ENCODE peak calls at places on chromosomes 12 and 14, in nine cellular contexts. One of them, this sample, is unnamed.

GRCh38 chr12:19220205-19220604 is 90.7 kb downstream of the PLEKHA5 start:
- DNase-seq in A549: peak; percentile 20
- DNase-seq in occipital lobe: no peak
- DNase-seq in transverse colon: no peak
- DNase-seq in stimulated activated CD4-positive, alpha-beta T cell treated with anti-CD3 and anti-CD28 coated beads, Interleukin-1b, Interleukin-23, amount 100 ng/mL, for 4 hours: no peak
- DNase-seq in stimulated activated CD8-positive, alpha-beta memory T cell treated with anti-CD3 and anti-CD28 coated beads, Interleukin-12 subunit alpha, Interleukin-12 subunit beta, amount 100 ng/mL, for 1 hour: no peak
- DNase-seq in brain microvascular endothelial cell: peak; percentile 75
- DNase-seq in LoVo: no peak
- DNase-seq in epithelial cell of prostate: no peak
- DNase-seq in this sample: no peak

GRCh38 chr14:87000071-87000470 is 992.9 kb downstream of the GALC start:
- DNase-seq in stimulated activated CD8-positive, alpha-beta memory T cell treated with anti-CD3 and anti-CD28 coated beads, Interleukin-12 subunit alpha, Interleukin-12 subunit beta, amount 100 ng/mL, for 1 hour: no peak
- DNase-seq in LoVo: no peak
- DNase-seq in A549: no peak
- DNase-seq in stimulated activated CD4-positive, alpha-beta T cell treated with anti-CD3 and anti-CD28 coated beads, Interleukin-1b, Interleukin-23, amount 100 ng/mL, for 4 hours: no peak
- DNase-seq in transverse colon: no peak
- DNase-seq in epithelial cell of prostate: no peak
- DNase-seq in occipital lobe: peak; percentile 3
- DNase-seq in brain microvascular endothelial cell: no peak
- DNase-seq in this sample: no peak

GRCh38 chr14:23494223-23494622 is 24.7 kb downstream of the NGDN start:
- DNase-seq in transverse colon: no peak
- DNase-seq in brain microvascular endothelial cell: peak; percentile 42
- DNase-seq in LoVo: no peak
- DNase-seq in stimulated activated CD8-positive, alpha-beta memory T cell treated with anti-CD3 and anti-CD28 coated beads, Interleukin-12 subunit alpha, Interleukin-12 subunit beta, amount 100 ng/mL, for 1 hour: no peak
- DNase-seq in stimulated activated CD4-positive, alpha-beta T cell treated with anti-CD3 and anti-CD28 coated beads, Interleukin-1b, Interleukin-23, amount 100 ng/mL, for 4 hours: no peak
- DNase-seq in epithelial cell of prostate: no peak
- DNase-seq in A549: no peak
- DNase-seq in occipital lobe: no peak
- DNase-seq in this sample: no peak

GRCh38 chr12:108825205-108825950 is 32.0 kb downstream of the SSH1 start:
- DNase-seq in occipital lobe: no peak
- DNase-seq in stimulated activated CD4-positive, alpha-beta T cell treated with anti-CD3 and anti-CD28 coated beads, Interleukin-1b, Interleukin-23, amount 100 ng/mL, for 4 hours: no peak
- DNase-seq in epithelial cell of prostate: no peak
- DNase-seq in A549: no peak
- DNase-seq in brain microvascular endothelial cell: no peak
- DNase-seq in LoVo: no peak
- DNase-seq in transverse colon: no peak
- DNase-seq in stimulated activated CD8-positive, alpha-beta memory T cell treated with anti-CD3 and anti-CD28 coated beads, Interleukin-12 subunit alpha, Interleukin-12 subunit beta, amount 100 ng/mL, for 1 hour: no peak
- DNase-seq in this sample: no peak

GRCh38 chr14:70655110-70655826 is 13.6 kb downstream of the TTC9 start:
- DNase-seq in stimulated activated CD4-positive, alpha-beta T cell treated with anti-CD3 and anti-CD28 coated beads, Interleukin-1b, Interleukin-23, amount 100 ng/mL, for 4 hours: peak; percentile 54
- DNase-seq in brain microvascular endothelial cell: no peak
- DNase-seq in transverse colon: peak; percentile 68
- DNase-seq in LoVo: no peak
- DNase-seq in A549: no peak
- DNase-seq in epithelial cell of prostate: no peak
- DNase-seq in occipital lobe: no peak
- DNase-seq in stimulated activated CD8-positive, alpha-beta memory T cell treated with anti-CD3 and anti-CD28 coated beads, Interleukin-12 subunit alpha, Interleukin-12 subunit beta, amount 100 ng/mL, for 1 hour: peak; percentile 60
- DNase-seq in this sample: peak; percentile 83

GRCh38 chr12:58529114-58529665 is 391.1 kb downstream of the LRIG3 start:
- DNase-seq in LoVo: no peak
- DNase-seq in stimulated activated CD4-positive, alpha-beta T cell treated with anti-CD3 and anti-CD28 coated beads, Interleukin-1b, Interleukin-23, amount 100 ng/mL, for 4 hours: no peak
- DNase-seq in occipital lobe: no peak
- DNase-seq in stimulated activated CD8-positive, alpha-beta memory T cell treated with anti-CD3 and anti-CD28 coated beads, Interleukin-12 subunit alpha, Interleukin-12 subunit beta, amount 100 ng/mL, for 1 hour: no peak
- DNase-seq in A549: peak; percentile 40
- DNase-seq in brain microvascular endothelial cell: peak; percentile 72
- DNase-seq in epithelial cell of prostate: peak; percentile 71
- DNase-seq in transverse colon: no peak
- DNase-seq in this sample: no peak

GRCh38 chr14:73771848-73772705 is 57.9 kb upstream of the PNMA1 start:
- DNase-seq in epithelial cell of prostate: no peak
- DNase-seq in stimulated activated CD8-positive, alpha-beta memory T cell treated with anti-CD3 and anti-CD28 coated beads, Interleukin-12 subunit alpha, Interleukin-12 subunit beta, amount 100 ng/mL, for 1 hour: no peak
- DNase-seq in LoVo: no peak
- DNase-seq in transverse colon: peak; percentile 84
- DNase-seq in brain microvascular endothelial cell: peak; percentile 73
- DNase-seq in A549: no peak
- DNase-seq in occipital lobe: no peak
- DNase-seq in stimulated activated CD4-positive, alpha-beta T cell treated with anti-CD3 and anti-CD28 coated beads, Interleukin-1b, Interleukin-23, amount 100 ng/mL, for 4 hours: no peak
- DNase-seq in this sample: no peak

GRCh38 chr14:103448097-103448496 is 62.9 kb downstream of the MARK3 start:
- DNase-seq in stimulated activated CD8-positive, alpha-beta memory T cell treated with anti-CD3 and anti-CD28 coated beads, Interleukin-12 subunit alpha, Interleukin-12 subunit beta, amount 100 ng/mL, for 1 hour: no peak
- DNase-seq in epithelial cell of prostate: no peak
- DNase-seq in stimulated activated CD4-positive, alpha-beta T cell treated with anti-CD3 and anti-CD28 coated beads, Interleukin-1b, Interleukin-23, amount 100 ng/mL, for 4 hours: no peak
- DNase-seq in occipital lobe: no peak
- DNase-seq in brain microvascular endothelial cell: no peak
- DNase-seq in transverse colon: no peak
- DNase-seq in LoVo: no peak
- DNase-seq in A549: no peak
- DNase-seq in this sample: no peak

GRCh38 chr14:76337619-76338545 is 38.1 kb upstream of the ESRRB start:
- DNase-seq in A549: no peak
- DNase-seq in stimulated activated CD4-positive, alpha-beta T cell treated with anti-CD3 and anti-CD28 coated beads, Interleukin-1b, Interleukin-23, amount 100 ng/mL, for 4 hours: no peak
- DNase-seq in epithelial cell of prostate: no peak
- DNase-seq in LoVo: no peak
- DNase-seq in occipital lobe: no peak
- DNase-seq in transverse colon: no peak
- DNase-seq in stimulated activated CD8-positive, alpha-beta memory T cell treated with anti-CD3 and anti-CD28 coated beads, Interleukin-12 subunit alpha, Interleukin-12 subunit beta, amount 100 ng/mL, for 1 hour: no peak
- DNase-seq in brain microvascular endothelial cell: no peak
- DNase-seq in this sample: no peak

GRCh38 chr14:75204106-75204505 is 27.7 kb upstream of the TMED10 start:
- DNase-seq in occipital lobe: no peak
- DNase-seq in A549: no peak
- DNase-seq in stimulated activated CD8-positive, alpha-beta memory T cell treated with anti-CD3 and anti-CD28 coated beads, Interleukin-12 subunit alpha, Interleukin-12 subunit beta, amount 100 ng/mL, for 1 hour: no peak
- DNase-seq in epithelial cell of prostate: no peak
- DNase-seq in brain microvascular endothelial cell: no peak
- DNase-seq in stimulated activated CD4-positive, alpha-beta T cell treated with anti-CD3 and anti-CD28 coated beads, Interleukin-1b, Interleukin-23, amount 100 ng/mL, for 4 hours: no peak
- DNase-seq in transverse colon: peak; percentile 67
- DNase-seq in LoVo: peak; percentile 74
- DNase-seq in this sample: no peak

GRCh38 chr12:6199531-6200265 is 502 bp upstream of the CD9 start:
- DNase-seq in stimulated activated CD8-positive, alpha-beta memory T cell treated with anti-CD3 and anti-CD28 coated beads, Interleukin-12 subunit alpha, Interleukin-12 subunit beta, amount 100 ng/mL, for 1 hour: no peak
- DNase-seq in A549: peak; percentile 51
- DNase-seq in transverse colon: peak; percentile 76
- DNase-seq in stimulated activated CD4-positive, alpha-beta T cell treated with anti-CD3 and anti-CD28 coated beads, Interleukin-1b, Interleukin-23, amount 100 ng/mL, for 4 hours: no peak
- DNase-seq in brain microvascular endothelial cell: no peak
- DNase-seq in LoVo: peak; percentile 53
- DNase-seq in occipital lobe: no peak
- DNase-seq in epithelial cell of prostate: no peak
- DNase-seq in this sample: no peak

This sample was measured in KG1.